ENCODE peak calls at places on chromosomes 1 and 21, in six cellular contexts. One of them, this sample, is unnamed.

GRCh38 chr1:18527921-18528320 is 47.2 kb downstream of the KLHDC7A start:
- DNase-seq in stimulated activated CD8-positive, alpha-beta memory T cell treated with anti-CD3 and anti-CD28 coated beads, Interleukin-4, amount 100 ng/mL, for 4 hours: no peak
- DNase-seq in stimulated activated CD4-positive, alpha-beta T cell treated with anti-CD3 and anti-CD28 coated beads, TNF-alpha, amount 100 ng/mL, for 48 hours: no peak
- DNase-seq in RWPE1: no peak
- DNase-seq in CD8-positive, alpha-beta memory T cell: no peak
- DNase-seq in substantia nigra: no peak
- DNase-seq in this sample: no peak

GRCh38 chr1:18776777-18777176 is 82.7 kb downstream of the TAS1R2 start:
- DNase-seq in stimulated activated CD8-positive, alpha-beta memory T cell treated with anti-CD3 and anti-CD28 coated beads, Interleukin-4, amount 100 ng/mL, for 4 hours: no peak
- DNase-seq in stimulated activated CD4-positive, alpha-beta T cell treated with anti-CD3 and anti-CD28 coated beads, TNF-alpha, amount 100 ng/mL, for 48 hours: no peak
- DNase-seq in RWPE1: no peak
- DNase-seq in CD8-positive, alpha-beta memory T cell: no peak
- DNase-seq in substantia nigra: no peak
- DNase-seq in this sample: no peak

GRCh38 chr1:54332781-54333585 is 73.2 kb downstream of the SSBP3 start:
- DNase-seq in stimulated activated CD8-positive, alpha-beta memory T cell treated with anti-CD3 and anti-CD28 coated beads, Interleukin-4, amount 100 ng/mL, for 4 hours: no peak
- DNase-seq in stimulated activated CD4-positive, alpha-beta T cell treated with anti-CD3 and anti-CD28 coated beads, TNF-alpha, amount 100 ng/mL, for 48 hours: no peak
- DNase-seq in RWPE1: no peak
- DNase-seq in CD8-positive, alpha-beta memory T cell: no peak
- DNase-seq in substantia nigra: no peak
- DNase-seq in this sample: no peak

GRCh38 chr1:169392406-169392805 is 24.4 kb downstream of the BLZF1 start:
- DNase-seq in stimulated activated CD8-positive, alpha-beta memory T cell treated with anti-CD3 and anti-CD28 coated beads, Interleukin-4, amount 100 ng/mL, for 4 hours: no peak
- DNase-seq in stimulated activated CD4-positive, alpha-beta T cell treated with anti-CD3 and anti-CD28 coated beads, TNF-alpha, amount 100 ng/mL, for 48 hours: no peak
- DNase-seq in RWPE1: no peak
- DNase-seq in CD8-positive, alpha-beta memory T cell: no peak
- DNase-seq in substantia nigra: no peak
- DNase-seq in this sample: no peak

GRCh38 chr1:156144747-156145146 is 8.6 kb upstream of the SEMA4A start:
- DNase-seq in stimulated activated CD8-positive, alpha-beta memory T cell treated with anti-CD3 and anti-CD28 coated beads, Interleukin-4, amount 100 ng/mL, for 4 hours: no peak
- DNase-seq in stimulated activated CD4-positive, alpha-beta T cell treated with anti-CD3 and anti-CD28 coated beads, TNF-alpha, amount 100 ng/mL, for 48 hours: no peak
- DNase-seq in RWPE1: no peak
- DNase-seq in CD8-positive, alpha-beta memory T cell: no peak
- DNase-seq in substantia nigra: no peak
- DNase-seq in this sample: no peak

GRCh38 chr21:26553921-26554320 is 19.2 kb downstream of the CYYR1 start:
- DNase-seq in stimulated activated CD8-positive, alpha-beta memory T cell treated with anti-CD3 and anti-CD28 coated beads, Interleukin-4, amount 100 ng/mL, for 4 hours: no peak
- DNase-seq in stimulated activated CD4-positive, alpha-beta T cell treated with anti-CD3 and anti-CD28 coated beads, TNF-alpha, amount 100 ng/mL, for 48 hours: no peak
- DNase-seq in RWPE1: no peak
- DNase-seq in CD8-positive, alpha-beta memory T cell: no peak
- DNase-seq in substantia nigra: no peak
- DNase-seq in this sample: no peak

GRCh38 chr21:42097860-42098259 is 26.7 kb downstream of the UMODL1 start:
- DNase-seq in stimulated activated CD8-positive, alpha-beta memory T cell treated with anti-CD3 and anti-CD28 coated beads, Interleukin-4, amount 100 ng/mL, for 4 hours: no peak
- DNase-seq in stimulated activated CD4-positive, alpha-beta T cell treated with anti-CD3 and anti-CD28 coated beads, TNF-alpha, amount 100 ng/mL, for 48 hours: no peak
- DNase-seq in RWPE1: peak
- DNase-seq in CD8-positive, alpha-beta memory T cell: no peak
- DNase-seq in substantia nigra: no peak
- DNase-seq in this sample: no peak

GRCh38 chr1:164772635-164773034 is 213.7 kb downstream of the PBX1 start:
- DNase-seq in stimulated activated CD8-positive, alpha-beta memory T cell treated with anti-CD3 and anti-CD28 coated beads, Interleukin-4, amount 100 ng/mL, for 4 hours: no peak
- DNase-seq in stimulated activated CD4-positive, alpha-beta T cell treated with anti-CD3 and anti-CD28 coated beads, TNF-alpha, amount 100 ng/mL, for 48 hours: no peak
- DNase-seq in RWPE1: peak
- DNase-seq in CD8-positive, alpha-beta memory T cell: no peak
- DNase-seq in substantia nigra: no peak
- DNase-seq in this sample: no peak

GRCh38 chr1:29285771-29286170 is 49.4 kb downstream of the PTPRU start:
- DNase-seq in stimulated activated CD8-positive, alpha-beta memory T cell treated with anti-CD3 and anti-CD28 coated beads, Interleukin-4, amount 100 ng/mL, for 4 hours: no peak
- DNase-seq in stimulated activated CD4-positive, alpha-beta T cell treated with anti-CD3 and anti-CD28 coated beads, TNF-alpha, amount 100 ng/mL, for 48 hours: no peak
- DNase-seq in RWPE1: no peak
- DNase-seq in CD8-positive, alpha-beta memory T cell: no peak
- DNase-seq in substantia nigra: no peak
- DNase-seq in this sample: no peak

GRCh38 chr1:172149377-172149776 is 271.1 kb upstream of the C1orf105 start:
- DNase-seq in stimulated activated CD8-positive, alpha-beta memory T cell treated with anti-CD3 and anti-CD28 coated beads, Interleukin-4, amount 100 ng/mL, for 4 hours: no peak
- DNase-seq in stimulated activated CD4-positive, alpha-beta T cell treated with anti-CD3 and anti-CD28 coated beads, TNF-alpha, amount 100 ng/mL, for 48 hours: no peak
- DNase-seq in RWPE1: no peak
- DNase-seq in CD8-positive, alpha-beta memory T cell: no peak
- DNase-seq in substantia nigra: no peak
- DNase-seq in this sample: no peak

GRCh38 chr21:26918318-26919065 is 48.4 kb downstream of the ADAMTS5 start:
- DNase-seq in stimulated activated CD8-positive, alpha-beta memory T cell treated with anti-CD3 and anti-CD28 coated beads, Interleukin-4, amount 100 ng/mL, for 4 hours: no peak
- DNase-seq in stimulated activated CD4-positive, alpha-beta T cell treated with anti-CD3 and anti-CD28 coated beads, TNF-alpha, amount 100 ng/mL, for 48 hours: no peak
- DNase-seq in RWPE1: no peak
- DNase-seq in CD8-positive, alpha-beta memory T cell: no peak
- DNase-seq in substantia nigra: no peak
- DNase-seq in this sample: no peak

GRCh38 chr1:99119193-99119592 is 114.5 kb upstream of the PLPPR5 start:
- DNase-seq in stimulated activated CD8-positive, alpha-beta memory T cell treated with anti-CD3 and anti-CD28 coated beads, Interleukin-4, amount 100 ng/mL, for 4 hours: no peak
- DNase-seq in stimulated activated CD4-positive, alpha-beta T cell treated with anti-CD3 and anti-CD28 coated beads, TNF-alpha, amount 100 ng/mL, for 48 hours: no peak
- DNase-seq in RWPE1: no peak
- DNase-seq in CD8-positive, alpha-beta memory T cell: no peak
- DNase-seq in substantia nigra: no peak
- DNase-seq in this sample: no peak

GRCh38 chr1:171817511-171818265 is 23.6 kb upstream of the DNM3 start:
- DNase-seq in stimulated activated CD8-positive, alpha-beta memory T cell treated with anti-CD3 and anti-CD28 coated beads, Interleukin-4, amount 100 ng/mL, for 4 hours: no peak
- DNase-seq in stimulated activated CD4-positive, alpha-beta T cell treated with anti-CD3 and anti-CD28 coated beads, TNF-alpha, amount 100 ng/mL, for 48 hours: no peak
- DNase-seq in RWPE1: peak
- DNase-seq in CD8-positive, alpha-beta memory T cell: no peak
- DNase-seq in substantia nigra: no peak
- DNase-seq in this sample: no peak

GRCh38 chr1:11525516-11525915 is 46.6 kb downstream of the DISP3 start:
- DNase-seq in stimulated activated CD8-positive, alpha-beta memory T cell treated with anti-CD3 and anti-CD28 coated beads, Interleukin-4, amount 100 ng/mL, for 4 hours: no peak
- DNase-seq in stimulated activated CD4-positive, alpha-beta T cell treated with anti-CD3 and anti-CD28 coated beads, TNF-alpha, amount 100 ng/mL, for 48 hours: no peak
- DNase-seq in RWPE1: no peak
- DNase-seq in CD8-positive, alpha-beta memory T cell: no peak
- DNase-seq in substantia nigra: no peak
- DNase-seq in this sample: no peak

GRCh38 chr1:178093958-178094751 is at the start of gene RASAL2:
- DNase-seq in stimulated activated CD8-positive, alpha-beta memory T cell treated with anti-CD3 and anti-CD28 coated beads, Interleukin-4, amount 100 ng/mL, for 4 hours: no peak
- DNase-seq in stimulated activated CD4-positive, alpha-beta T cell treated with anti-CD3 and anti-CD28 coated beads, TNF-alpha, amount 100 ng/mL, for 48 hours: no peak
- DNase-seq in RWPE1: peak
- DNase-seq in CD8-positive, alpha-beta memory T cell: peak
- DNase-seq in substantia nigra: peak
- DNase-seq in this sample: no peak

GRCh38 chr1:167082511-167083027 is 7.6 kb downstream of the GPA33 start:
- DNase-seq in stimulated activated CD8-positive, alpha-beta memory T cell treated with anti-CD3 and anti-CD28 coated beads, Interleukin-4, amount 100 ng/mL, for 4 hours: no peak
- DNase-seq in stimulated activated CD4-positive, alpha-beta T cell treated with anti-CD3 and anti-CD28 coated beads, TNF-alpha, amount 100 ng/mL, for 48 hours: no peak
- DNase-seq in RWPE1: no peak
- DNase-seq in CD8-positive, alpha-beta memory T cell: no peak
- DNase-seq in substantia nigra: no peak
- DNase-seq in this sample: no peak

GRCh38 chr1:155179107-155180031 is 5.7 kb downstream of the TRIM46 start:
- DNase-seq in stimulated activated CD8-positive, alpha-beta memory T cell treated with anti-CD3 and anti-CD28 coated beads, Interleukin-4, amount 100 ng/mL, for 4 hours: no peak
- DNase-seq in stimulated activated CD4-positive, alpha-beta T cell treated with anti-CD3 and anti-CD28 coated beads, TNF-alpha, amount 100 ng/mL, for 48 hours: no peak
- DNase-seq in RWPE1: no peak
- DNase-seq in CD8-positive, alpha-beta memory T cell: no peak
- DNase-seq in substantia nigra: no peak
- DNase-seq in this sample: no peak

GRCh38 chr1:182003953-182004586 is 57.4 kb downstream of the ZNF648 start:
- DNase-seq in stimulated activated CD8-positive, alpha-beta memory T cell treated with anti-CD3 and anti-CD28 coated beads, Interleukin-4, amount 100 ng/mL, for 4 hours: no peak
- DNase-seq in stimulated activated CD4-positive, alpha-beta T cell treated with anti-CD3 and anti-CD28 coated beads, TNF-alpha, amount 100 ng/mL, for 48 hours: no peak
- DNase-seq in RWPE1: no peak
- DNase-seq in CD8-positive, alpha-beta memory T cell: no peak
- DNase-seq in substantia nigra: no peak
- DNase-seq in this sample: no peak

GRCh38 chr1:224510880-224511645 is 76.5 kb upstream of the WDR26 start:
- DNase-seq in stimulated activated CD8-positive, alpha-beta memory T cell treated with anti-CD3 and anti-CD28 coated beads, Interleukin-4, amount 100 ng/mL, for 4 hours: no peak
- DNase-seq in stimulated activated CD4-positive, alpha-beta T cell treated with anti-CD3 and anti-CD28 coated beads, TNF-alpha, amount 100 ng/mL, for 48 hours: no peak
- DNase-seq in RWPE1: no peak
- DNase-seq in CD8-positive, alpha-beta memory T cell: no peak
- DNase-seq in substantia nigra: no peak
- DNase-seq in this sample: no peak

GRCh38 chr1:168470821-168471473 is 72.8 kb downstream of the XCL2 start:
- DNase-seq in stimulated activated CD8-positive, alpha-beta memory T cell treated with anti-CD3 and anti-CD28 coated beads, Interleukin-4, amount 100 ng/mL, for 4 hours: no peak
- DNase-seq in stimulated activated CD4-positive, alpha-beta T cell treated with anti-CD3 and anti-CD28 coated beads, TNF-alpha, amount 100 ng/mL, for 48 hours: no peak
- DNase-seq in RWPE1: peak
- DNase-seq in CD8-positive, alpha-beta memory T cell: no peak
- DNase-seq in substantia nigra: no peak
- DNase-seq in this sample: no peak

GRCh38 chr1:107669996-107670395 is 295.0 kb downstream of the VAV3 start:
- DNase-seq in stimulated activated CD8-positive, alpha-beta memory T cell treated with anti-CD3 and anti-CD28 coated beads, Interleukin-4, amount 100 ng/mL, for 4 hours: no peak
- DNase-seq in stimulated activated CD4-positive, alpha-beta T cell treated with anti-CD3 and anti-CD28 coated beads, TNF-alpha, amount 100 ng/mL, for 48 hours: no peak
- DNase-seq in RWPE1: peak
- DNase-seq in CD8-positive, alpha-beta memory T cell: no peak
- DNase-seq in substantia nigra: no peak
- DNase-seq in this sample: no peak

GRCh38 chr1:201268604-201269151 is 14.6 kb upstream of the PKP1 start:
- DNase-seq in stimulated activated CD8-positive, alpha-beta memory T cell treated with anti-CD3 and anti-CD28 coated beads, Interleukin-4, amount 100 ng/mL, for 4 hours: no peak
- DNase-seq in stimulated activated CD4-positive, alpha-beta T cell treated with anti-CD3 and anti-CD28 coated beads, TNF-alpha, amount 100 ng/mL, for 48 hours: no peak
- DNase-seq in RWPE1: no peak
- DNase-seq in CD8-positive, alpha-beta memory T cell: no peak
- DNase-seq in substantia nigra: no peak
- DNase-seq in this sample: no peak

GRCh38 chr1:155167166-155168104 is 5.7 kb downstream of the KRTCAP2 start:
- DNase-seq in stimulated activated CD8-positive, alpha-beta memory T cell treated with anti-CD3 and anti-CD28 coated beads, Interleukin-4, amount 100 ng/mL, for 4 hours: peak
- DNase-seq in stimulated activated CD4-positive, alpha-beta T cell treated with anti-CD3 and anti-CD28 coated beads, TNF-alpha, amount 100 ng/mL, for 48 hours: peak
- DNase-seq in RWPE1: peak
- DNase-seq in CD8-positive, alpha-beta memory T cell: peak
- DNase-seq in substantia nigra: peak
- DNase-seq in this sample: no peak

GRCh38 chr1:206854401-206855129 is 10.9 kb upstream of the IL20 start:
- DNase-seq in stimulated activated CD8-positive, alpha-beta memory T cell treated with anti-CD3 and anti-CD28 coated beads, Interleukin-4, amount 100 ng/mL, for 4 hours: no peak
- DNase-seq in stimulated activated CD4-positive, alpha-beta T cell treated with anti-CD3 and anti-CD28 coated beads, TNF-alpha, amount 100 ng/mL, for 48 hours: no peak
- DNase-seq in RWPE1: no peak
- DNase-seq in CD8-positive, alpha-beta memory T cell: no peak
- DNase-seq in substantia nigra: no peak
- DNase-seq in this sample: no peak

GRCh38 chr1:215376544-215377264 is 190.4 kb upstream of the KCTD3 start:
- DNase-seq in stimulated activated CD8-positive, alpha-beta memory T cell treated with anti-CD3 and anti-CD28 coated beads, Interleukin-4, amount 100 ng/mL, for 4 hours: no peak
- DNase-seq in stimulated activated CD4-positive, alpha-beta T cell treated with anti-CD3 and anti-CD28 coated beads, TNF-alpha, amount 100 ng/mL, for 48 hours: no peak
- DNase-seq in RWPE1: no peak
- DNase-seq in CD8-positive, alpha-beta memory T cell: no peak
- DNase-seq in substantia nigra: no peak
- DNase-seq in this sample: no peak

GRCh38 chr1:161398900-161399256 is 31.2 kb upstream of the CFAP126 start:
- DNase-seq in stimulated activated CD8-positive, alpha-beta memory T cell treated with anti-CD3 and anti-CD28 coated beads, Interleukin-4, amount 100 ng/mL, for 4 hours: no peak
- DNase-seq in stimulated activated CD4-positive, alpha-beta T cell treated with anti-CD3 and anti-CD28 coated beads, TNF-alpha, amount 100 ng/mL, for 48 hours: no peak
- DNase-seq in RWPE1: no peak
- DNase-seq in CD8-positive, alpha-beta memory T cell: no peak
- DNase-seq in substantia nigra: no peak
- DNase-seq in this sample: no peak

GRCh38 chr1:225532240-225532944 is 104.6 kb upstream of the LBR start:
- DNase-seq in stimulated activated CD8-positive, alpha-beta memory T cell treated with anti-CD3 and anti-CD28 coated beads, Interleukin-4, amount 100 ng/mL, for 4 hours: no peak
- DNase-seq in stimulated activated CD4-positive, alpha-beta T cell treated with anti-CD3 and anti-CD28 coated beads, TNF-alpha, amount 100 ng/mL, for 48 hours: no peak
- DNase-seq in RWPE1: no peak
- DNase-seq in CD8-positive, alpha-beta memory T cell: no peak
- DNase-seq in substantia nigra: no peak
- DNase-seq in this sample: no peak

GRCh38 chr1:157135070-157135469 is 3.1 kb downstream of the ETV3 start:
- DNase-seq in stimulated activated CD8-positive, alpha-beta memory T cell treated with anti-CD3 and anti-CD28 coated beads, Interleukin-4, amount 100 ng/mL, for 4 hours: no peak
- DNase-seq in stimulated activated CD4-positive, alpha-beta T cell treated with anti-CD3 and anti-CD28 coated beads, TNF-alpha, amount 100 ng/mL, for 48 hours: no peak
- DNase-seq in RWPE1: no peak
- DNase-seq in CD8-positive, alpha-beta memory T cell: no peak
- DNase-seq in substantia nigra: no peak
- DNase-seq in this sample: no peak

GRCh38 chr1:8202182-8202905 is 115.6 kb upstream of the SLC45A1 start:
- DNase-seq in stimulated activated CD8-positive, alpha-beta memory T cell treated with anti-CD3 and anti-CD28 coated beads, Interleukin-4, amount 100 ng/mL, for 4 hours: no peak
- DNase-seq in stimulated activated CD4-positive, alpha-beta T cell treated with anti-CD3 and anti-CD28 coated beads, TNF-alpha, amount 100 ng/mL, for 48 hours: no peak
- DNase-seq in RWPE1: peak
- DNase-seq in CD8-positive, alpha-beta memory T cell: no peak
- DNase-seq in substantia nigra: no peak
- DNase-seq in this sample: no peak

GRCh38 chr1:63523738-63524137 is 413 bp downstream of the EFCAB7 start:
- DNase-seq in stimulated activated CD8-positive, alpha-beta memory T cell treated with anti-CD3 and anti-CD28 coated beads, Interleukin-4, amount 100 ng/mL, for 4 hours: no peak
- DNase-seq in stimulated activated CD4-positive, alpha-beta T cell treated with anti-CD3 and anti-CD28 coated beads, TNF-alpha, amount 100 ng/mL, for 48 hours: no peak
- DNase-seq in RWPE1: peak
- DNase-seq in CD8-positive, alpha-beta memory T cell: no peak
- DNase-seq in substantia nigra: no peak
- DNase-seq in this sample: no peak